ENCODE peak calls at places on chromosomes 4 and X, in nine cellular contexts. W, S, B, U, R, H, M, E and Y are unnamed samples.

GRCh38 chrX:47191331-47191730 is 2.3 kb upstream of the UBA1 start:
- DNase-seq in B (no peak), U (no peak), H (peak; percentile 51), W (no peak), R (no peak), S (no peak), M (no peak), E (peak; percentile 24), Y (peak; percentile 56)

GRCh38 chr4:11483076-11483475 is 54.4 kb upstream of the HS3ST1 start:
- DNase-seq in B (no peak), E (no peak), S (no peak), U (no peak), W (no peak), M (no peak), H (no peak), R (no peak), Y (no peak)

GRCh38 chr4:52842788-52843187 is 19.3 kb upstream of the RASL11B start:
- DNase-seq in R (no peak), H (no peak), U (no peak), W (no peak), E (no peak), M (no peak), B (no peak), S (no peak), Y (no peak)

GRCh38 chr4:2372488-2373030 is 45.9 kb downstream of the ZFYVE28 start:
- DNase-seq in M (no peak), B (no peak), H (no peak), U (no peak), R (no peak), S (no peak), E (no peak), W (no peak), Y (no peak)

GRCh38 chr4:5894266-5894665 is 1.4 kb upstream of the CRMP1 start:
- DNase-seq in E (no peak), W (no peak), H (no peak), B (no peak), M (no peak), U (no peak), S (no peak), R (no peak), Y (no peak)

GRCh38 chrX:75061701-75062100 is 94.4 kb downstream of the ABCB7 start:
- DNase-seq in W (no peak), R (no peak), B (no peak), S (no peak), E (no peak), M (no peak), H (no peak), U (no peak), Y (no peak)

GRCh38 chrX:23334871-23335599 is 386 bp downstream of the PTCHD1 start:
- DNase-seq in H (no peak), B (no peak), R (no peak), U (no peak), S (no peak), W (no peak), M (no peak), E (no peak), Y (peak; percentile 11)

GRCh38 chrX:50100188-50100587 is 100.6 kb downstream of the AKAP4 start:
- DNase-seq in R (no peak), U (no peak), W (no peak), B (no peak), E (no peak), S (no peak), M (no peak), H (no peak), Y (no peak)

GRCh38 chr4:184762100-184762499 is 28.2 kb upstream of the CENPU start:
- DNase-seq in M (no peak), E (no peak), B (no peak), U (no peak), R (no peak), S (no peak), W (no peak), H (no peak), Y (no peak)

GRCh38 chr4:4426511-4427477 is 39.9 kb downstream of the NSG1 start:
- DNase-seq in H (no peak), M (no peak), R (no peak), U (no peak), E (no peak), W (no peak), B (no peak), S (peak; percentile 42), Y (no peak)

GRCh38 chrX:151153086-151153485 is 23.3 kb upstream of the GPR50 start:
- DNase-seq in H (no peak), W (no peak), R (no peak), U (no peak), S (no peak), E (no peak), B (no peak), M (no peak), Y (no peak)

GRCh38 chr4:6134612-6135220 is 65.6 kb downstream of the JAKMIP1 start:
- DNase-seq in R (no peak), H (no peak), W (no peak), E (no peak), B (no peak), M (no peak), S (no peak), U (no peak), Y (peak; percentile 54)

GRCh38 chrX:24144528-24144927 is 5.0 kb upstream of the ZFX start:
- DNase-seq in E (no peak), B (no peak), M (no peak), W (no peak), H (no peak), U (no peak), S (no peak), R (no peak), Y (no peak)

GRCh38 chr4:160514126-160514525 is 1411.2 kb downstream of the RAPGEF2 start:
- DNase-seq in S (no peak), R (no peak), U (no peak), E (no peak), H (no peak), B (no peak), W (no peak), M (no peak), Y (no peak)

GRCh38 chr4:20078644-20079043 is 173.1 kb upstream of the SLIT2 start:
- DNase-seq in M (no peak), R (no peak), B (no peak), W (no peak), S (no peak), E (no peak), H (no peak), U (no peak), Y (no peak)

GRCh38 chr4:20074450-20074849 is 177.3 kb upstream of the SLIT2 start:
- DNase-seq in R (no peak), B (no peak), H (no peak), U (no peak), W (no peak), M (no peak), E (no peak), S (no peak), Y (no peak)

DNA sequence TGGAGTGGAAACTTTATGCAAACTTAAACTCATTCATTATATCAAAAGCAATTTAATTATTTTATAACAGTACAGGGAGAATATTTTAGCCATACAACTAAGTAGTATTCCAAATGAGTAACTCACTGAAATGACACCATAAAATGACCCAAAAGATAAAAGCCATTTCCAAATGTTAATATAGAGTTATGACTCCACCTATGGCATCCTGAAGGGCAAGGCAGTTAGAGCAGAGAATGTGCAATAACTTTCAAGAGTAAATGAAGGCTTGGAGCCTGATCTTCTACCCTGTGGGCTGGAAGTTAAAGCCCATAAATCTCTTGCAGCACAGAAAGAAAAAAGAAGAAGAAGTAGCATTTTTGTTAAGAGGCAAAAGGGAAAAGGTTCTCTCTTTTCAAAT is 176.2 kb upstream of the SLIT2 start:
- DNase-seq in R (no peak), S (no peak), U (no peak), B (no peak), H (no peak), W (no peak), E (no peak), M (no peak), Y (no peak)
- TF ChIP-seq CTCF in R (no peak), S (no peak), U (peak; percentile 20), B (no peak), H (no peak), W (no peak), E (no peak), M (no peak), Y (no peak)

DNA sequence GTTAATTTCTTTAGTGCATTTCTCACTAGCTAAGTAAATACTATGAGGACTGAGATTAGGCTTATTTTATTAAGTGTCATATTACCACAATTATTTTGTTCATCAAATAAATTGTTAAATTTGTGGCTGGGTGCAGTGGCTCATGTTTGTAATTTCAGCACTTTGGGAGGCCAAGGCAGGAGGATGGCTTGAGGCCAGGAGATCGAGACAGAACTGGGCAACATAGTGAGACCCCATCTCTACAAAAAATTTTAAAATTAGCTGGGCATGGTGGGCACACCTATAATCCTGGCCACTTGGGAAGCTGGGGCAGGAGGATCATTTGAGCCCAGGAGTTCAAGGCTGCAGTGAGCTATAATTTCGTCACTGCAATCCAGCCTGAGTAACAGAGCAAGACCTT is 6.8 kb downstream of the SEC24D start:
- DNase-seq in R (no peak), B (no peak), E (no peak), U (no peak), W (no peak), S (no peak), M (no peak), H (no peak), Y (no peak)
- H3K4me3 ChIP-seq in R (no peak overlapping the region), B (no peak overlapping the region), E (no peak overlapping the region), U (no peak overlapping the region), W (no peak overlapping the region), S (no peak overlapping the region), M (no peak overlapping the region), H (no peak overlapping the region), Y (no peak overlapping the region)

DNA sequence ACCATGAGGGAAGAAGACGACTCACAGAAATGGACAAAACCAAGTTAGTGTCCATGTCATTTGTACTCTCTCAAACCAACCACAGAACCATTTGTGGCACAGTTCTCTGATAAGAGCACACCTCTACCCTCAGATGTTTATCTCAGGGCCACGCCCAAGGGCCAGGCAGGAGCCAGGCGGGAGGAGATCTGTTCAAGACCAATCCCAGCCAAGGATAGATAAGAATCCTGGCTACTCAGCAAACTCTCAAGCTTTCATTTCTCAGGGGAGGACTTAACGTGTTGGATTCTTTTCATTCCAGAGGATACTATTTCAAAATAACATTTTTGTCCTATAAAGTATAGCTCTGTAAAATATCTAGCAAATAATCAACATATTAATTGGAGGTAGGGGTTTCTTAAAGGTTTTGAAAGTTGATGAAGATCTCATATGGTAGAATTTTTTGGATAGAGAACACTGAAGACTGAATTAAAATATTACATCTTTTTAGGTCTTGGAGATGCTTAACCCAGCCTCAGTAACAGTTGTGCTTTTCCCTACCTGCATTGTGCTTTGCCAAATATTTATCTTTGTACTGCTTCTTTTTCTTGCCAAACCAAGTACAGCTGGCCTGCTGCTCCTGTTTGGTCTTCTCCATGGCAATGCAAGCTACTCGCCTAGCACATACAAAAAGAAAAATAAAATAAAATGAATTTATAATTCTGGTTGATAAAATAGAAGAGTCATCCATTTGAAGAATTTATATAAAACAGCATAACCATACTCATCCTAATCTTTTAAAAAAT is 95.2 kb downstream of the NYX start:
- DNase-seq in W (no peak), B (no peak), U (no peak), M (no peak), S (no peak), H (peak; percentile 13), R (no peak), E (no peak), Y (no peak)
- H3K27me3 ChIP-seq in W (peaks cover 16% of the 10 kb centered on the region), B (no peaks in the 10 kb centered on the region), U (no peaks in the 10 kb centered on the region), M (no peaks in the 10 kb centered on the region), S (no peaks in the 10 kb centered on the region), H (no peaks in the 10 kb centered on the region), R (no peaks in the 10 kb centered on the region), E (no peaks in the 10 kb centered on the region), Y (no peaks in the 10 kb centered on the region)

GRCh38 chrX:8042304-8042703 is 115.1 kb upstream of the PNPLA4 start:
- DNase-seq in M (no peak), S (no peak), E (no peak), W (no peak), B (no peak), H (no peak), U (no peak), R (no peak), Y (no peak)
- TF ChIP-seq CTCF in M (no peak), S (no peak), E (no peak), W (no peak), B (no peak), H (no peak), U (no peak), R (no peak), Y (no peak)